ENCODE peak calls at places on chromosome 21, in six cellular contexts. L is Karpas-422, S is heart left ventricle, H is heart right ventricle, R is PC-3, C is prostate gland. J is an unnamed sample. For H3K9me3 and H3K4me1, the result is how much of the 10 kb centered on the place peaks cover.

GRCh38 chr21:37166733-37167132 is 93.7 kb downstream of the TTC3 start:
- DNase-seq in H (no peak), L (peak), R (peak), C (no peak), S (no peak), J (no peak)

GRCh38 chr21:15455819-15456462 is 273.8 kb upstream of the USP25 start:
- DNase-seq in L (no peak), R (no peak), C (no peak), S (no peak), H (no peak), J (no peak)

GRCh38 chr21:41164981-41165650 is 2.8 kb upstream of the BACE2 start:
- DNase-seq in L (no peak), H (no peak), R (peak), C (peak), S (no peak), J (no peak)

GRCh38 chr21:36700295-36700960 is 1.5 kb downstream of the SIM2 start:
- DNase-seq in H (no peak), R (no peak), S (no peak), L (no peak), C (no peak), J (no peak)

GRCh38 chr21:25999935-26000582 is 170.5 kb downstream of the APP start:
- DNase-seq in R (no peak), L (no peak), H (no peak), C (no peak), S (no peak), J (no peak)

GRCh38 chr21:38498057-38498833 is at the start of gene ERG:
- DNase-seq in R (no peak), C (no peak), H (no peak), S (peak), L (no peak), J (no peak)

GRCh38 chr21:39518055-39518844 is 66.5 kb downstream of the SH3BGR start:
- DNase-seq in H (peak), L (peak), S (peak), C (peak), R (peak), J (no peak)

GRCh38 chr21:44487831-44488230 is 32.5 kb downstream of the LRRC3 start:
- DNase-seq in S (no peak), C (no peak), L (peak), R (peak), H (no peak), J (no peak)

GRCh38 chr21:34687065-34687464 is 18.3 kb downstream of the CLIC6 start:
- DNase-seq in R (no peak), C (no peak), S (no peak), L (no peak), H (no peak), J (no peak)

GRCh38 chr21:43930074-43930847 is 65.2 kb downstream of the AGPAT3 start:
- DNase-seq in L (no peak), C (no peak), H (no peak), R (no peak), S (peak), J (no peak)

GRCh38 chr21:36571556-36571955 is 91.6 kb upstream of the CLDN14 start:
- DNase-seq in L (no peak), H (no peak), S (no peak), R (no peak), C (no peak), J (no peak)

GRCh38 chr21:37153193-37153934 is 80.3 kb downstream of the TTC3 start:
- DNase-seq in S (no peak), R (peak), C (peak), L (no peak), H (no peak), J (no peak)

GRCh38 chr21:41121785-41122415 is 46.1 kb upstream of the BACE2 start:
- DNase-seq in L (peak), C (peak), R (peak), S (peak), H (peak), J (peak)

GRCh38 chr21:35088235-35088865 is 39.2 kb upstream of the RUNX1 start:
- DNase-seq in S (no peak), H (no peak), L (no peak), C (no peak), R (peak), J (no peak)

GRCh38 chr21:16592399-16592798 is 862.6 kb downstream of the USP25 start:
- DNase-seq in L (no peak), R (no peak), C (no peak), S (no peak), H (no peak), J (no peak)

GRCh38 chr21:44529011-44529421 is 11.0 kb downstream of the KRTAP10-1 start:
- DNase-seq in L (no peak), H (no peak), R (no peak), S (no peak), C (no peak), J (peak)

GRCh38 chr21:27631471-27631870 is 664.6 kb upstream of the ADAMTS5 start:
- DNase-seq in R (no peak), S (no peak), L (no peak), H (no peak), C (no peak), J (no peak)

GRCh38 chr21:40516336-40516735 is 330.6 kb downstream of the DSCAM start:
- DNase-seq in L (no peak), R (no peak), C (no peak), H (peak), S (peak), J (no peak)

GRCh38 chr21:35324372-35325220 is 275.5 kb upstream of the RUNX1 start:
- DNase-seq in S (no peak), R (peak), L (no peak), H (no peak), C (peak), J (no peak)

GRCh38 chr21:44532712-44533111 is 7.3 kb downstream of the KRTAP10-1 start:
- DNase-seq in C (no peak), H (no peak), S (no peak), L (no peak), R (no peak), J (no peak)

GRCh38 chr21:44461438-44462089 is 6.3 kb downstream of the LRRC3 start:
- DNase-seq in S (no peak), C (no peak), H (no peak), L (no peak), R (no peak), J (no peak)

GRCh38 chr21:45634511-45635183 is 8.9 kb upstream of the PCBP3 start:
- DNase-seq in R (no peak), C (no peak), S (no peak), L (no peak), H (no peak), J (no peak)

GRCh38 chr21:45631540-45631939 is 12.0 kb upstream of the PCBP3 start:
- DNase-seq in L (no peak), S (no peak), R (no peak), H (no peak), C (no peak), J (no peak)

GRCh38 chr21:45630876-45631275 is 12.6 kb upstream of the PCBP3 start:
- DNase-seq in R (no peak), C (no peak), L (no peak), S (no peak), H (no peak), J (no peak)

GRCh38 chr21:45632165-45632896 is 11.2 kb upstream of the PCBP3 start:
- DNase-seq in S (no peak), L (no peak), R (no peak), C (no peak), H (no peak), J (no peak)

GRCh38 chr21:45632897-45633260 is 10.6 kb upstream of the PCBP3 start:
- DNase-seq in S (no peak), L (no peak), H (no peak), R (no peak), C (no peak), J (no peak)
- H3K9me3 ChIP-seq in S (under half), L (under half), H (under half), R (under half), C (under half), J (under half)

GRCh38 chr21:33339135-33339534 is 14.4 kb downstream of the IFNAR1 start:
- DNase-seq in C (no peak), L (peak), S (no peak), R (no peak), H (no peak), J (no peak)
- H3K27ac ChIP-seq in C (no peak), L (no peak), S (no peak), R (no peak), H (no peak), J (no peak)

GRCh38 chr21:42401164-42401563 is 2.5 kb upstream of the UBASH3A start:
- DNase-seq in R (no peak), S (no peak), C (no peak), H (no peak), L (no peak), J (no peak)
- H3K4me1 ChIP-seq in R (under half), S (under half), C (under half), H (under half), L (half or more), J (under half)

DNA sequence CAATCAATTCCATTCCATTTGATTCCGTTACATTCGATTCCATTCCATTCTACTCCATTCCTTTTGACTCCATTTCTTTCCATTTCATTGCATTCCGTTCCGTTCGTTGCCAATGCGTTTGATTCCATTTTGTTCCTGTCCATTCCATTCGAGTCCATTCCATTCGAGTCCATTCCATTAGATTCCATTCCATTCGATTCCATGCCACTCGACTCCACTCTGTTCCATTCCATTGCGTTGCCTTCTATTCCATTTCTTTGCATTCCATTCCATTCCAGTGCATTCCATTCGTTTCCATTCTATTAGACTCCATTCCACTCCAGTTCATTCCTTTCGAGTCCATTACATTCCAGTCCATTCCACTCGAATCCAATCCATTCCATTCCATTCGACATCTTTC is 2587.5 kb upstream of the TPTE start:
- DNase-seq in R (no peak), H (no peak), C (no peak), S (no peak), L (no peak), J (no peak)
- H3K9me3 ChIP-seq in R (half or more), H (half or more), C (under half), S (under half), L (half or more), J (half or more)